ENCODE peak calls at places on chromosomes 12 and 14, in nine cellular contexts. One of them, this sample, is unnamed.

GRCh38 chr14:77985235-77985634 is 184.9 kb upstream of the NRXN3 start:
- DNase-seq in stimulated activated CD8-positive, alpha-beta memory T cell treated with anti-CD3 and anti-CD28 coated beads, Interleukin-7, amount 100 ng/mL, for 1 hour: no peak
- DNase-seq in HCT116: no peak
- DNase-seq in AG10803: no peak
- DNase-seq in foreskin fibroblast: no peak
- DNase-seq in fibroblast of gingiva: no peak
- DNase-seq in stimulated activated naive B cell treated with anti-CD40 and anti-IgM and Interleukin-4, amounts not matched to agents 10 μg/mL and 1 μg/mL and 100 μg/mL, for 72 hours: no peak
- DNase-seq in CD8-positive, alpha-beta T cell: no peak
- DNase-seq in activated CD4-positive, alpha-beta T cell treated with anti-CD3 and anti-CD28 coated beads for 1 hour: no peak
- DNase-seq in this sample: no peak

GRCh38 chr12:129193263-129193871 is 340.1 kb downstream of the GLT1D1 start:
- DNase-seq in CD8-positive, alpha-beta T cell: no peak
- DNase-seq in stimulated activated naive B cell treated with anti-CD40 and anti-IgM and Interleukin-4, amounts not matched to agents 10 μg/mL and 1 μg/mL and 100 μg/mL, for 72 hours: no peak
- DNase-seq in foreskin fibroblast: no peak
- DNase-seq in AG10803: no peak
- DNase-seq in stimulated activated CD8-positive, alpha-beta memory T cell treated with anti-CD3 and anti-CD28 coated beads, Interleukin-7, amount 100 ng/mL, for 1 hour: no peak
- DNase-seq in HCT116: no peak
- DNase-seq in fibroblast of gingiva: no peak
- DNase-seq in activated CD4-positive, alpha-beta T cell treated with anti-CD3 and anti-CD28 coated beads for 1 hour: no peak
- DNase-seq in this sample: no peak

GRCh38 chr14:104800600-104801283 is at the start of gene ZBTB42:
- DNase-seq in stimulated activated naive B cell treated with anti-CD40 and anti-IgM and Interleukin-4, amounts not matched to agents 10 μg/mL and 1 μg/mL and 100 μg/mL, for 72 hours: no peak
- DNase-seq in stimulated activated CD8-positive, alpha-beta memory T cell treated with anti-CD3 and anti-CD28 coated beads, Interleukin-7, amount 100 ng/mL, for 1 hour: peak; percentile 34
- DNase-seq in activated CD4-positive, alpha-beta T cell treated with anti-CD3 and anti-CD28 coated beads for 1 hour: peak; percentile 64
- DNase-seq in foreskin fibroblast: no peak
- DNase-seq in CD8-positive, alpha-beta T cell: peak; percentile 34
- DNase-seq in fibroblast of gingiva: no peak
- DNase-seq in AG10803: peak; percentile 41
- DNase-seq in HCT116: no peak
- DNase-seq in this sample: peak; percentile 4

GRCh38 chr14:81323621-81324400 is 76.3 kb downstream of the STON2 start:
- DNase-seq in stimulated activated CD8-positive, alpha-beta memory T cell treated with anti-CD3 and anti-CD28 coated beads, Interleukin-7, amount 100 ng/mL, for 1 hour: no peak
- DNase-seq in CD8-positive, alpha-beta T cell: no peak
- DNase-seq in activated CD4-positive, alpha-beta T cell treated with anti-CD3 and anti-CD28 coated beads for 1 hour: no peak
- DNase-seq in foreskin fibroblast: no peak
- DNase-seq in stimulated activated naive B cell treated with anti-CD40 and anti-IgM and Interleukin-4, amounts not matched to agents 10 μg/mL and 1 μg/mL and 100 μg/mL, for 72 hours: no peak
- DNase-seq in HCT116: peak; percentile 36
- DNase-seq in AG10803: no peak
- DNase-seq in fibroblast of gingiva: no peak
- DNase-seq in this sample: no peak

GRCh38 chr14:103656031-103656757 is 27.2 kb downstream of the KLC1 start:
- DNase-seq in fibroblast of gingiva: peak; percentile 16
- DNase-seq in stimulated activated naive B cell treated with anti-CD40 and anti-IgM and Interleukin-4, amounts not matched to agents 10 μg/mL and 1 μg/mL and 100 μg/mL, for 72 hours: no peak
- DNase-seq in foreskin fibroblast: no peak
- DNase-seq in activated CD4-positive, alpha-beta T cell treated with anti-CD3 and anti-CD28 coated beads for 1 hour: no peak
- DNase-seq in HCT116: no peak
- DNase-seq in stimulated activated CD8-positive, alpha-beta memory T cell treated with anti-CD3 and anti-CD28 coated beads, Interleukin-7, amount 100 ng/mL, for 1 hour: no peak
- DNase-seq in CD8-positive, alpha-beta T cell: no peak
- DNase-seq in AG10803: peak; percentile 35
- DNase-seq in this sample: no peak

GRCh38 chr12:3190101-3190500 is 112.9 kb downstream of the TSPAN9 start:
- DNase-seq in HCT116: no peak
- DNase-seq in CD8-positive, alpha-beta T cell: no peak
- DNase-seq in fibroblast of gingiva: no peak
- DNase-seq in stimulated activated CD8-positive, alpha-beta memory T cell treated with anti-CD3 and anti-CD28 coated beads, Interleukin-7, amount 100 ng/mL, for 1 hour: no peak
- DNase-seq in foreskin fibroblast: no peak
- DNase-seq in AG10803: no peak
- DNase-seq in activated CD4-positive, alpha-beta T cell treated with anti-CD3 and anti-CD28 coated beads for 1 hour: no peak
- DNase-seq in stimulated activated naive B cell treated with anti-CD40 and anti-IgM and Interleukin-4, amounts not matched to agents 10 μg/mL and 1 μg/mL and 100 μg/mL, for 72 hours: no peak
- DNase-seq in this sample: no peak

GRCh38 chr14:97036096-97036852 is 239.1 kb downstream of the VRK1 start:
- DNase-seq in fibroblast of gingiva: no peak
- DNase-seq in HCT116: no peak
- DNase-seq in CD8-positive, alpha-beta T cell: no peak
- DNase-seq in AG10803: no peak
- DNase-seq in foreskin fibroblast: no peak
- DNase-seq in stimulated activated naive B cell treated with anti-CD40 and anti-IgM and Interleukin-4, amounts not matched to agents 10 μg/mL and 1 μg/mL and 100 μg/mL, for 72 hours: no peak
- DNase-seq in stimulated activated CD8-positive, alpha-beta memory T cell treated with anti-CD3 and anti-CD28 coated beads, Interleukin-7, amount 100 ng/mL, for 1 hour: no peak
- DNase-seq in activated CD4-positive, alpha-beta T cell treated with anti-CD3 and anti-CD28 coated beads for 1 hour: no peak
- DNase-seq in this sample: no peak

GRCh38 chr14:31966896-31967668 is 110.0 kb upstream of the ARHGAP5 start:
- DNase-seq in CD8-positive, alpha-beta T cell: no peak
- DNase-seq in HCT116: no peak
- DNase-seq in fibroblast of gingiva: peak; percentile 14
- DNase-seq in AG10803: peak; percentile 38
- DNase-seq in foreskin fibroblast: no peak
- DNase-seq in stimulated activated naive B cell treated with anti-CD40 and anti-IgM and Interleukin-4, amounts not matched to agents 10 μg/mL and 1 μg/mL and 100 μg/mL, for 72 hours: no peak
- DNase-seq in stimulated activated CD8-positive, alpha-beta memory T cell treated with anti-CD3 and anti-CD28 coated beads, Interleukin-7, amount 100 ng/mL, for 1 hour: no peak
- DNase-seq in activated CD4-positive, alpha-beta T cell treated with anti-CD3 and anti-CD28 coated beads for 1 hour: no peak
- DNase-seq in this sample: no peak

GRCh38 chr12:29316772-29317171 is 64.2 kb downstream of the ERGIC2 start:
- DNase-seq in stimulated activated CD8-positive, alpha-beta memory T cell treated with anti-CD3 and anti-CD28 coated beads, Interleukin-7, amount 100 ng/mL, for 1 hour: no peak
- DNase-seq in foreskin fibroblast: peak; percentile 8
- DNase-seq in AG10803: peak; percentile 42
- DNase-seq in CD8-positive, alpha-beta T cell: no peak
- DNase-seq in fibroblast of gingiva: no peak
- DNase-seq in HCT116: no peak
- DNase-seq in activated CD4-positive, alpha-beta T cell treated with anti-CD3 and anti-CD28 coated beads for 1 hour: no peak
- DNase-seq in stimulated activated naive B cell treated with anti-CD40 and anti-IgM and Interleukin-4, amounts not matched to agents 10 μg/mL and 1 μg/mL and 100 μg/mL, for 72 hours: no peak
- DNase-seq in this sample: no peak

GRCh38 chr12:30286345-30286926 is 409.2 kb downstream of the IPO8 start:
- DNase-seq in AG10803: peak; percentile 9
- DNase-seq in HCT116: peak; percentile 22
- DNase-seq in stimulated activated CD8-positive, alpha-beta memory T cell treated with anti-CD3 and anti-CD28 coated beads, Interleukin-7, amount 100 ng/mL, for 1 hour: no peak
- DNase-seq in fibroblast of gingiva: peak; percentile 40
- DNase-seq in activated CD4-positive, alpha-beta T cell treated with anti-CD3 and anti-CD28 coated beads for 1 hour: no peak
- DNase-seq in stimulated activated naive B cell treated with anti-CD40 and anti-IgM and Interleukin-4, amounts not matched to agents 10 μg/mL and 1 μg/mL and 100 μg/mL, for 72 hours: no peak
- DNase-seq in CD8-positive, alpha-beta T cell: no peak
- DNase-seq in foreskin fibroblast: peak; percentile 7
- DNase-seq in this sample: peak; percentile 18

This sample was measured in HS-5.